ENCODE peak calls at places on chromosomes 16 and 17, in ten cellular contexts. T, V, F, R, W, J, E, L, P and Y are unnamed samples.

GRCh38 chr16:15466886-15467781 is 32.7 kb downstream of the BMERB1 start:
- DNase-seq in V (no peak), E (no peak), T (no peak), L (no peak), W (no peak), J (no peak), P (no peak), R (no peak), F (no peak), Y (no peak)

GRCh38 chr17:27244481-27245223 is 49.3 kb upstream of the WSB1 start:
- DNase-seq in V (no peak), J (peak; percentile 56), L (no peak), R (no peak), F (no peak), P (no peak), T (no peak), E (peak; percentile 91), W (peak; percentile 80), Y (no peak)

GRCh38 chr16:88331989-88332920 is 50.5 kb upstream of the ZNF469 start:
- DNase-seq in L (no peak), W (peak; percentile 73), R (peak; percentile 95), E (peak; percentile 87), P (no peak), V (no peak), J (no peak), T (no peak), F (no peak), Y (no peak)

GRCh38 chr17:69326302-69327059 is 452 bp downstream of the ABCA5 start:
- DNase-seq in L (no peak), R (no peak), J (no peak), E (no peak), F (no peak), V (no peak), T (no peak), W (peak; percentile 76), P (no peak), Y (no peak)

GRCh38 chr16:88634141-88634993 is 4.0 kb upstream of the IL17C start:
- DNase-seq in E (no peak), W (peak; percentile 78), L (peak; percentile 73), V (no peak), P (peak; percentile 26), F (peak; percentile 55), T (no peak), R (no peak), J (peak; percentile 52), Y (peak; percentile 79)

GRCh38 chr17:21072623-21073278 is 29.9 kb upstream of the USP22 start:
- DNase-seq in L (no peak), E (no peak), J (no peak), T (no peak), R (no peak), W (no peak), P (no peak), V (no peak), F (no peak), Y (no peak)

GRCh38 chr17:64767269-64767997 is 105.3 kb upstream of the SMURF2 start:
- DNase-seq in W (no peak), T (no peak), E (no peak), L (no peak), P (no peak), V (no peak), F (no peak), R (no peak), J (no peak), Y (no peak)

GRCh38 chr16:48128769-48129168 is 27.0 kb downstream of the ABCC12 start:
- DNase-seq in P (no peak), R (no peak), F (no peak), V (no peak), L (no peak), T (no peak), W (no peak), E (no peak), J (no peak), Y (no peak)

GRCh38 chr17:37848690-37849616 is 75.3 kb upstream of the TBC1D3K start:
- DNase-seq in P (no peak), L (no peak), R (peak; percentile 86), V (no peak), F (no peak), E (no peak), T (no peak), J (no peak), W (no peak), Y (no peak)